ENCODE peak calls at places on chromosomes 3 and 15, in ten cellular contexts. C, X, Z, Y, V, U, P, H, R and A are unnamed samples. For H3K27me3 and H3K9me3, the result is how much of the 10 kb centered on the place peaks cover.

GRCh38 chr3:173920386-173920785 is 522.8 kb downstream of the NLGN1 start:
- DNase-seq in C (no peak), X (no peak), Z (no peak), Y (no peak), V (no peak), U (no peak), P (no peak), H (no peak), R (peak), A (no peak)

GRCh38 chr15:92600902-92601301 is 54.7 kb downstream of the FAM174B start:
- DNase-seq in C (no peak), X (no peak), Z (no peak), Y (no peak), V (no peak), U (no peak), P (no peak), H (no peak), R (no peak), A (no peak)

GRCh38 chr15:82081904-82082810 is 36.3 kb upstream of the MEX3B start:
- DNase-seq in C (no peak), X (no peak), Z (no peak), Y (no peak), V (no peak), U (no peak), P (peak), H (no peak), R (peak), A (no peak)

GRCh38 chr3:143383433-143383832 is 263.9 kb downstream of the CHST2 start:
- DNase-seq in C (no peak), X (no peak), Z (no peak), Y (no peak), V (no peak), U (no peak), P (no peak), H (no peak), R (no peak), A (no peak)

GRCh38 chr3:184040010-184040409 is 8.5 kb downstream of the HTR3D start:
- DNase-seq in C (peak), X (no peak), Z (no peak), Y (no peak), V (no peak), U (no peak), P (peak), H (peak), R (peak), A (peak)

GRCh38 chr3:171113716-171114115 is 87.2 kb upstream of the SLC2A2 start:
- DNase-seq in C (no peak), X (no peak), Z (no peak), Y (no peak), V (no peak), U (no peak), P (peak), H (no peak), R (no peak), A (peak)

GRCh38 chr3:52851348-52851747 is 16.5 kb upstream of the MUSTN1 start:
- DNase-seq in C (peak), X (no peak), Z (no peak), Y (no peak), V (no peak), U (no peak), P (peak), H (peak), R (peak), A (peak)

GRCh38 chr3:128455786-128456748 is 10.6 kb downstream of the DNAJB8 start:
- DNase-seq in C (no peak), X (no peak), Z (no peak), Y (no peak), V (no peak), U (no peak), P (no peak), H (no peak), R (peak), A (no peak)

GRCh38 chr3:105715372-105715771 is 153.4 kb downstream of the CBLB start:
- DNase-seq in C (no peak), X (no peak), Z (no peak), Y (no peak), V (no peak), U (no peak), P (no peak), H (no peak), R (peak), A (no peak)

GRCh38 chr3:118909751-118910150 is 124.9 kb downstream of the IGSF11 start:
- DNase-seq in C (no peak), X (no peak), Z (no peak), Y (no peak), V (no peak), U (no peak), P (no peak), H (no peak), R (peak), A (no peak)

GRCh38 chr3:81045976-81046375 is 715.5 kb downstream of the GBE1 start:
- DNase-seq in C (no peak), X (no peak), Z (no peak), Y (no peak), V (no peak), U (no peak), P (no peak), H (no peak), R (no peak), A (no peak)

DNA sequence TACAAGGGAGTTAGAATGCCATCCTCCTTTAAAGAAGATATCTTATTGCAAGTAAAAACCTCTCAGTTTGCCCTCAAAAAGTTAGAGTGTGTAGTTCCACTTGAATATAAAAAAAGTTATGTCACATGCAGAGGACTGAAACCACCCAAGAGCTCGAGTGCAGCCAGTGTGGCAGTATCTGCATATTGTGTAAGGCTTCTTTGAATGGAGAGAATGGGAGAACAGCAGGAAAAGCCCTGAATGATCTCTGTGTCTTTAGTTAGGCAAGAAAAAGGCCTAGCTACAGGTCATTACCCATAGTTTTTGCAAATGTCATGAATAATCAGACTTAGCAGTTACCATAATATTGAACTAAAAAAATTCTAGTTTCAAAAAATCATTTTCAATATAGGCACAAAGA is 13.9 kb upstream of the TEX9 start:
- DNase-seq in C (no peak), X (no peak), Z (no peak), Y (no peak), V (no peak), U (no peak), P (peak), H (no peak), R (no peak), A (no peak)
- H3K4me3 ChIP-seq in C (no peak), X (no peak), Z (no peak), Y (no peak), V (no peak), U (no peak), P (no peak), H (no peak), R (no peak), A (no peak)

DNA sequence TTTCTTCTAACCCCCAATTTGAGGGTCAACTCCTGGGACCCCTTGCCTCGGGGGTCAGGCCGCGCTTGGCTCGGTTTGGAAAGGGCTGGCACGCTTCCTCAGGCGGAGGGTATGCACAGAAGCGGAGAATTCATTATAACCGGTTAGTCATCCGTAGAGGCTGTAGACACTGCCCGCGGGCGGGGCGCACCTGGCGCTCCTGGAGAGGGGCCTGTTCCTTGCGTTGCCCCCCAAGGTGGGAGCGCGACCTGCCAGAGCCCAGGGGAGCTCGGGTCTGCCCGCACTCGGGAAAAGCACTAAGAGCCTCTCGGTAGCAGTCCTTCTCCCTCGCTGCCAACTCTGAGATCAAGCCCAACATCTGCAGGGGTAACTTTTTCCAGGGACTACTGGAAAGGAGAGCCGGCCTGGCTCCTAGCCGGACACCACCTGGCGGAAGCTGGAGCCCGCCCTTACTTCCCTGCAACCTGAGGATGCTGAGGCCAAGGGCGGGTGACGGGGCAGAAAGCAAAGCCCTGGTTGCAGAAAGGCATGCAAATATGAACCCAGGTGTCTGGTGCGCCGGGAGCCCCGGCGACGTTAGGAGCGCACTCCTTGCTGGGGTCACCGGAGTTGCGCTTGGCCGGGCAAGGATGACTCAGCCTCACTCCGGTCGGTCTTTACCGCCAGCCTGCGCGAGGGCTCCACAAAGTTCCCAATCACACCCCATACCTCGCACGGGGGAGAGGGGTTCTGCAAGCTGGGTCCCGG is 1.5 kb upstream of the CACNA2D3 start:
- DNase-seq in C (peak), X (no peak), Z (peak), Y (peak), V (no peak), U (no peak), P (peak), H (no peak), R (peak), A (no peak)
- H3K27me3 ChIP-seq in C (under half), X (under half), Z (under half), Y (under half), V (half or more), U (under half), P (half or more), H (under half), R (under half), A (under half)

GRCh38 chr15:56217341-56217740 is 26.3 kb downstream of the RFX7 start:
- DNase-seq in C (no peak), X (no peak), Z (no peak), Y (no peak), V (no peak), U (no peak), P (no peak), H (no peak), R (no peak), A (no peak)
- H3K9me3 ChIP-seq in C (under half), X (under half), Z (under half), Y (under half), V (under half), U (under half), P (under half), H (under half), R (under half), A (under half)

GRCh38 chr3:122987726-122988319 is 39.7 kb downstream of the SEMA5B start:
- DNase-seq in C (no peak), X (no peak), Z (no peak), Y (no peak), V (no peak), U (no peak), P (no peak), H (no peak), R (no peak), A (no peak)

GRCh38 chr3:122988507-122988906 is 39.1 kb downstream of the SEMA5B start:
- DNase-seq in C (no peak), X (no peak), Z (no peak), Y (no peak), V (peak), U (no peak), P (no peak), H (no peak), R (no peak), A (no peak)

GRCh38 chr3:122987231-122987630 is 40.3 kb downstream of the SEMA5B start:
- DNase-seq in C (no peak), X (no peak), Z (no peak), Y (no peak), V (no peak), U (no peak), P (peak), H (no peak), R (no peak), A (no peak)

GRCh38 chr3:122985539-122985938 is 42.0 kb downstream of the SEMA5B start:
- DNase-seq in C (no peak), X (no peak), Z (no peak), Y (no peak), V (no peak), U (no peak), P (peak), H (no peak), R (no peak), A (no peak)

DNA sequence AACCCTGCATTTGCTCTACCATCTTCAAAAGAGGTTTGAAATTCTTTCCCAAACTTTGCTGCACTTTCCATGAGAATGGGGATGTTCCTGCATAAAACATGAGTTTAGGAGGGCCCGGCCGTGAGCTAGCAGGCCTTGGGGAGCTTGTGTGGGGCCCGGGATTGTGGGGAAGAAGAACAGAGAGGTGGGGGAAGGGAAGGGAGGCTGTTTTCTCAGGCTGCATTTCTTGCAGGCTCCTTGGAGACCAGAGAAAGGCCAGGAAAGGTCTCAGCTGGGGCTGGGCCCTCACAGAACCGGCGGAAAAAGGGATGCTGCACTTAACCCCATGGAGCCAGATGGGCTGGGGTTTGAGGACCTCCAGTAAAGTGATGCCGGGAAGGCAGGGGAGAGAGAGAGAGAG is 40.8 kb downstream of the SEMA5B start:
- DNase-seq in C (no peak), X (no peak), Z (no peak), Y (no peak), V (no peak), U (no peak), P (peak), H (no peak), R (no peak), A (no peak)
- H3K4me3 ChIP-seq in C (no peak), X (no peak), Z (no peak), Y (no peak), V (no peak), U (no peak), P (no peak), H (no peak), R (no peak), A (no peak)